ENCODE peak calls at places on chromosomes 13 and 19, in six cellular contexts. One of them, this sample, is unnamed. For H3K36me3, the result is how much of the 10 kb centered on the place peaks cover.

GRCh38 chr13:113357529-113357928 is 6.4 kb downstream of the GRTP1 start:
- DNase-seq in OCI-LY7: no peak
- DNase-seq in HCT116: no peak
- DNase-seq in uterus: no peak
- DNase-seq in heart left ventricle: no peak
- DNase-seq in ovary: no peak
- DNase-seq in this sample: peak

GRCh38 chr19:51978882-51979281 is 7.8 kb downstream of the ZNF350 start:
- DNase-seq in OCI-LY7: no peak
- DNase-seq in HCT116: no peak
- DNase-seq in uterus: no peak
- DNase-seq in heart left ventricle: no peak
- DNase-seq in ovary: no peak
- DNase-seq in this sample: no peak

GRCh38 chr13:20375871-20376270 is 143.8 kb upstream of the GJB6 start:
- DNase-seq in OCI-LY7: no peak
- DNase-seq in HCT116: no peak
- DNase-seq in uterus: no peak
- DNase-seq in heart left ventricle: no peak
- DNase-seq in ovary: no peak
- DNase-seq in this sample: no peak

GRCh38 chr13:73060251-73061160 is 1.7 kb downstream of the KLF5 start:
- DNase-seq in OCI-LY7: no peak
- DNase-seq in HCT116: no peak
- DNase-seq in uterus: peak
- DNase-seq in heart left ventricle: peak
- DNase-seq in ovary: peak
- DNase-seq in this sample: no peak

GRCh38 chr13:32150239-32150638 is 118.7 kb downstream of the FRY start:
- DNase-seq in OCI-LY7: no peak
- DNase-seq in HCT116: no peak
- DNase-seq in uterus: peak
- DNase-seq in heart left ventricle: peak
- DNase-seq in ovary: no peak
- DNase-seq in this sample: no peak

GRCh38 chr19:35109395-35110112 is 6.1 kb upstream of the FXYD3 start:
- DNase-seq in OCI-LY7: no peak
- DNase-seq in HCT116: peak
- DNase-seq in uterus: no peak
- DNase-seq in heart left ventricle: no peak
- DNase-seq in ovary: no peak
- DNase-seq in this sample: no peak

GRCh38 chr13:102399791-102400618 is 1.8 kb downstream of the FGF14 start:
- DNase-seq in OCI-LY7: no peak
- DNase-seq in HCT116: no peak
- DNase-seq in uterus: no peak
- DNase-seq in heart left ventricle: peak
- DNase-seq in ovary: no peak
- DNase-seq in this sample: peak

GRCh38 chr13:87172166-87172825 is 498.9 kb upstream of the SLITRK5 start:
- DNase-seq in OCI-LY7: no peak
- DNase-seq in HCT116: no peak
- DNase-seq in uterus: no peak
- DNase-seq in heart left ventricle: no peak
- DNase-seq in ovary: no peak
- DNase-seq in this sample: no peak

GRCh38 chr19:56955637-56956216 is 115.2 kb upstream of the PEG3 start:
- DNase-seq in OCI-LY7: no peak
- DNase-seq in HCT116: no peak
- DNase-seq in uterus: no peak
- DNase-seq in heart left ventricle: no peak
- DNase-seq in ovary: no peak
- DNase-seq in this sample: no peak

GRCh38 chr19:1826557-1827521 is 14.8 kb upstream of the ATP8B3 start:
- DNase-seq in OCI-LY7: no peak
- DNase-seq in HCT116: no peak
- DNase-seq in uterus: peak
- DNase-seq in heart left ventricle: no peak
- DNase-seq in ovary: peak
- DNase-seq in this sample: no peak

GRCh38 chr13:24168980-24169379 is 8.5 kb downstream of the SPATA13 start:
- DNase-seq in OCI-LY7: no peak
- DNase-seq in HCT116: no peak
- DNase-seq in uterus: no peak
- DNase-seq in heart left ventricle: no peak
- DNase-seq in ovary: no peak
- DNase-seq in this sample: no peak

GRCh38 chr13:39684531-39685137 is 29.2 kb downstream of the COG6 start:
- DNase-seq in OCI-LY7: peak
- DNase-seq in HCT116: peak
- DNase-seq in uterus: no peak
- DNase-seq in heart left ventricle: no peak
- DNase-seq in ovary: no peak
- DNase-seq in this sample: no peak

GRCh38 chr19:32397736-32398135 is 7.8 kb upstream of the DPY19L3 start:
- DNase-seq in OCI-LY7: no peak
- DNase-seq in HCT116: no peak
- DNase-seq in uterus: no peak
- DNase-seq in heart left ventricle: no peak
- DNase-seq in ovary: no peak
- DNase-seq in this sample: no peak

GRCh38 chr13:93900735-93901134 is 578.7 kb downstream of the DCT start:
- DNase-seq in OCI-LY7: no peak
- DNase-seq in HCT116: no peak
- DNase-seq in uterus: no peak
- DNase-seq in heart left ventricle: no peak
- DNase-seq in ovary: no peak
- DNase-seq in this sample: no peak

GRCh38 chr19:50713556-50714236 is 5.9 kb downstream of the SHANK1 start:
- DNase-seq in OCI-LY7: no peak
- DNase-seq in HCT116: no peak
- DNase-seq in uterus: no peak
- DNase-seq in heart left ventricle: no peak
- DNase-seq in ovary: no peak
- DNase-seq in this sample: no peak

GRCh38 chr13:61873717-61874116 is 458.1 kb upstream of the PCDH20 start:
- DNase-seq in OCI-LY7: no peak
- DNase-seq in HCT116: no peak
- DNase-seq in uterus: no peak
- DNase-seq in heart left ventricle: no peak
- DNase-seq in ovary: no peak
- DNase-seq in this sample: no peak

GRCh38 chr19:40862785-40863184 is 12.5 kb upstream of the CYP2A6 start:
- DNase-seq in OCI-LY7: no peak
- DNase-seq in HCT116: no peak
- DNase-seq in uterus: no peak
- DNase-seq in heart left ventricle: no peak
- DNase-seq in ovary: no peak
- DNase-seq in this sample: no peak

GRCh38 chr19:11377756-11378155 is 3.3 kb downstream of the SWSAP1 start:
- DNase-seq in OCI-LY7: no peak
- DNase-seq in HCT116: no peak
- DNase-seq in uterus: no peak
- DNase-seq in heart left ventricle: no peak
- DNase-seq in ovary: no peak
- DNase-seq in this sample: no peak

GRCh38 chr13:41455725-41456419 is 1.5 kb upstream of the RGCC start:
- DNase-seq in OCI-LY7: no peak
- DNase-seq in HCT116: no peak
- DNase-seq in uterus: no peak
- DNase-seq in heart left ventricle: no peak
- DNase-seq in ovary: no peak
- DNase-seq in this sample: peak

GRCh38 chr19:23309926-23310325 is 59.7 kb upstream of the ZNF724 start:
- DNase-seq in OCI-LY7: no peak
- DNase-seq in HCT116: no peak
- DNase-seq in uterus: no peak
- DNase-seq in heart left ventricle: no peak
- DNase-seq in ovary: no peak
- DNase-seq in this sample: no peak

GRCh38 chr13:98142427-98143156 is at the start of gene FARP1:
- DNase-seq in OCI-LY7: no peak
- DNase-seq in HCT116: peak
- DNase-seq in uterus: peak
- DNase-seq in heart left ventricle: peak
- DNase-seq in ovary: peak
- DNase-seq in this sample: peak

GRCh38 chr19:18507727-18508440 is 14.0 kb downstream of the ELL start:
- DNase-seq in OCI-LY7: no peak
- DNase-seq in HCT116: no peak
- DNase-seq in uterus: no peak
- DNase-seq in heart left ventricle: peak
- DNase-seq in ovary: no peak
- DNase-seq in this sample: no peak

GRCh38 chr13:58843071-58843470 is 1211.5 kb downstream of the PCDH17 start:
- DNase-seq in OCI-LY7: no peak
- DNase-seq in HCT116: no peak
- DNase-seq in uterus: no peak
- DNase-seq in heart left ventricle: no peak
- DNase-seq in ovary: no peak
- DNase-seq in this sample: no peak

GRCh38 chr13:110663491-110663890 is 42.4 kb downstream of the CARS2 start:
- DNase-seq in OCI-LY7: no peak
- DNase-seq in HCT116: no peak
- DNase-seq in uterus: no peak
- DNase-seq in heart left ventricle: no peak
- DNase-seq in ovary: no peak
- DNase-seq in this sample: no peak

GRCh38 chr13:110665491-110666254 is 40.2 kb downstream of the CARS2 start:
- DNase-seq in OCI-LY7: no peak
- DNase-seq in HCT116: no peak
- DNase-seq in uterus: no peak
- DNase-seq in heart left ventricle: no peak
- DNase-seq in ovary: no peak
- DNase-seq in this sample: no peak

GRCh38 chr13:110664074-110664473 is 41.8 kb downstream of the CARS2 start:
- DNase-seq in OCI-LY7: no peak
- DNase-seq in HCT116: no peak
- DNase-seq in uterus: no peak
- DNase-seq in heart left ventricle: no peak
- DNase-seq in ovary: no peak
- DNase-seq in this sample: no peak

GRCh38 chr13:110666255-110666533 is 39.7 kb downstream of the CARS2 start:
- DNase-seq in OCI-LY7: no peak
- DNase-seq in HCT116: no peak
- DNase-seq in uterus: no peak
- DNase-seq in heart left ventricle: no peak
- DNase-seq in ovary: no peak
- DNase-seq in this sample: no peak

DNA sequence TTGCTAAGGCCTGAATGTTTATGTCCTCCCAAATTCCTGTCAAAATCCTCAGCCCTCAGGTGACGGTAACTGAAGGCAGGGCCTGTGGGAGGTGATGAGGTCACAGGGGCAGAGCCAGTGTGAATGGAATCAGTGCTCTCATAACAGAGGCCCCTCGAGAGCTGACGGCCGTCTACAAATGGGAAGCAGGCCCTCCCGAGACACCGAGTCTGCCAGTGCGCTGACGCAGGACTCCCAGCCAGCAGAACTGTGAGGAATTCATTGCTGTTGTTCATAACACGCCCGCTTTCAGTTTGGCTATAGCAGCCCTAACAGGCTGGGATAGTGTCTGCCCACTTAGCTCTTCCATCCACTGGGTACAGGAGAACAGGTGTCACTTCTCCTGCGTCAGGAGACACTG is 41.2 kb downstream of the CARS2 start:
- DNase-seq in OCI-LY7: no peak
- DNase-seq in HCT116: no peak
- DNase-seq in uterus: no peak
- DNase-seq in heart left ventricle: no peak
- DNase-seq in ovary: no peak
- DNase-seq in this sample: no peak
- H3K36me3 ChIP-seq in OCI-LY7: half or more
- H3K36me3 ChIP-seq in HCT116: half or more
- H3K36me3 ChIP-seq in uterus: under half
- H3K36me3 ChIP-seq in heart left ventricle: half or more
- H3K36me3 ChIP-seq in ovary: under half
- H3K36me3 ChIP-seq in this sample: under half

GRCh38 chr13:34638897-34639296 is 303.2 kb upstream of the NBEA start:
- DNase-seq in OCI-LY7: no peak
- DNase-seq in HCT116: no peak
- DNase-seq in uterus: no peak
- DNase-seq in heart left ventricle: no peak
- DNase-seq in ovary: no peak
- DNase-seq in this sample: no peak
- H3K36me3 ChIP-seq in OCI-LY7: under half
- H3K36me3 ChIP-seq in HCT116: under half
- H3K36me3 ChIP-seq in uterus: under half
- H3K36me3 ChIP-seq in heart left ventricle: under half
- H3K36me3 ChIP-seq in ovary: under half
- H3K36me3 ChIP-seq in this sample: under half

DNA sequence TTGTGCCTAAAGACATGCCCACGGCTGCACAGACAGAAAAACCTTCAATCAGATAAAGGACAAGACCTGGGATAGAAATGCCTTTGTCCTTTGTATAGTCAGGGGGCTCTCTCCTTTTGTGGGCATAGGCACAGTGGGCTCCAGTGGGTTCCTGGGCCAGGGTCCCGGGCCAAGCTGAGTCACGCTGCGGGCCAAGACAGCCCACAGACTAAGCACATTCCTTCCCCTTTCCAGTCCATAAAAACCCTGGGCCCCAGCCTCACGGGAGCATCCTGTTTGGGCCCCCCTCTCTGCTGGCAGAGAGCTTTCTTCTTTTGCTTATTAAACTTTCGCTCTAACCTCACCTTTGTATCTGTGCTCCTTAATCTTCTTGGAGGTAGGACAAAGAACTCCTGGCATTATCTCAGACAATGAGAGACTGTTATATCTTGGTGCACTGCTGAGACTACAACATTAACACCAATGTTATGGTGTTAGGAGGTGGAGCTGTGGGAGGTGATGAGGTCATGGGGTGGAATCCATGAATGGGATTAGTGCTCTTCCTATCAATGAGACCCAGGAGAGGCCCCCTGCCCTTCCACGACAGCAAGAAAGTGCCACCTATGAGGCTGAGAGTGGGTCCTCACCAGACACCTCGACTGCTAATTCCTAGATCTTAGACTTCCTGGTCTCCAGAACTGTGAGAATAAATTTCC is 20.8 kb upstream of the FBXL3 start:
- DNase-seq in OCI-LY7: no peak
- DNase-seq in HCT116: no peak
- DNase-seq in uterus: no peak
- DNase-seq in heart left ventricle: no peak
- DNase-seq in ovary: no peak
- DNase-seq in this sample: no peak
- H3K36me3 ChIP-seq in OCI-LY7: half or more
- H3K36me3 ChIP-seq in HCT116: under half
- H3K36me3 ChIP-seq in uterus: under half
- H3K36me3 ChIP-seq in heart left ventricle: half or more
- H3K36me3 ChIP-seq in ovary: under half
- H3K36me3 ChIP-seq in this sample: under half

DNA sequence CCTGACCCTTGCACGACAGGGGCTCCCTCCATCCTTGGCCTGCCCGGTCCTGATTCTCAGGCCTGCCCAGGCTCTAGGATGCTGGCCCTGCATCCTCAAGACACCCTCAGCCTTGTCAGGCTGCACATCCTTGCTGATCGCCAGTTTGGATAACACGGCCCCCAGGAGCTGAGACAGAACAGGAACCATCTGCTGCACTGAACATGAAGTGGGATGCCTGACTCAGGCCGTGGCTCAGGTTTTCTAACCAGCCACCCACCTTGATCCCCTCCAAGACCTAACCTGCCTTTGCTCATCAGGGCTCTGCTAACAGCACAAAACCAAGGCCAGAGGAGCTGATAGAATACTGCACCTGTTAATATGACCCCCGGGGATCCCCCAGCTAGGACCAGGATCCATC is 56.0 kb downstream of the EPS15L1 start:
- DNase-seq in OCI-LY7: no peak
- DNase-seq in HCT116: no peak
- DNase-seq in uterus: no peak
- DNase-seq in heart left ventricle: no peak
- DNase-seq in ovary: no peak
- DNase-seq in this sample: no peak
- H3K36me3 ChIP-seq in OCI-LY7: half or more
- H3K36me3 ChIP-seq in HCT116: under half
- H3K36me3 ChIP-seq in uterus: under half
- H3K36me3 ChIP-seq in heart left ventricle: half or more
- H3K36me3 ChIP-seq in ovary: under half
- H3K36me3 ChIP-seq in this sample: under half